ENCODE peak calls at places on chromosomes 6 and 20, in seven cellular contexts. One of them, this sample, is unnamed.

GRCh38 chr20:4946585-4947378 is 54.5 kb downstream of the SLC23A2 start:
- DNase-seq in heart left ventricle: no peak
- DNase-seq in uterus: no peak
- DNase-seq in fibroblast of pulmonary artery: no peak
- DNase-seq in kidney: no peak
- DNase-seq in MM.1S: no peak
- DNase-seq in activated CD8-positive, alpha-beta T cell treated with anti-CD3 and anti-CD28 coated beads for 36 hours: peak; percentile 47
- DNase-seq in this sample: peak; percentile 36

GRCh38 chr6:80142586-80142985 is 36.1 kb downstream of the BCKDHB start:
- DNase-seq in fibroblast of pulmonary artery: no peak
- DNase-seq in heart left ventricle: no peak
- DNase-seq in activated CD8-positive, alpha-beta T cell treated with anti-CD3 and anti-CD28 coated beads for 36 hours: no peak
- DNase-seq in kidney: no peak
- DNase-seq in uterus: no peak
- DNase-seq in MM.1S: no peak
- DNase-seq in this sample: no peak

GRCh38 chr6:158174514-158174913 is 6.4 kb downstream of the GTF2H5 start:
- DNase-seq in uterus: no peak
- DNase-seq in kidney: no peak
- DNase-seq in MM.1S: no peak
- DNase-seq in fibroblast of pulmonary artery: peak; percentile 95
- DNase-seq in activated CD8-positive, alpha-beta T cell treated with anti-CD3 and anti-CD28 coated beads for 36 hours: no peak
- DNase-seq in heart left ventricle: no peak
- DNase-seq in this sample: no peak

GRCh38 chr6:166540631-166541331 is 45.7 kb downstream of the RAMACL start:
- DNase-seq in MM.1S: no peak
- DNase-seq in fibroblast of pulmonary artery: no peak
- DNase-seq in heart left ventricle: peak; percentile 56
- DNase-seq in kidney: no peak
- DNase-seq in uterus: no peak
- DNase-seq in activated CD8-positive, alpha-beta T cell treated with anti-CD3 and anti-CD28 coated beads for 36 hours: peak; percentile 82
- DNase-seq in this sample: peak; percentile 72

GRCh38 chr6:113873043-113873667 is 16.0 kb downstream of the MARCKS start:
- DNase-seq in uterus: peak; percentile 31
- DNase-seq in kidney: peak; percentile 69
- DNase-seq in MM.1S: peak; percentile 85
- DNase-seq in heart left ventricle: peak; percentile 37
- DNase-seq in fibroblast of pulmonary artery: no peak
- DNase-seq in activated CD8-positive, alpha-beta T cell treated with anti-CD3 and anti-CD28 coated beads for 36 hours: peak; percentile 34
- DNase-seq in this sample: no peak

GRCh38 chr6:131765081-131765852 is 42.6 kb upstream of the ENPP1 start:
- DNase-seq in uterus: no peak
- DNase-seq in MM.1S: no peak
- DNase-seq in activated CD8-positive, alpha-beta T cell treated with anti-CD3 and anti-CD28 coated beads for 36 hours: no peak
- DNase-seq in kidney: no peak
- DNase-seq in heart left ventricle: no peak
- DNase-seq in fibroblast of pulmonary artery: peak; percentile 70
- DNase-seq in this sample: no peak

GRCh38 chr6:28522594-28523557 is 2.8 kb upstream of the GPX5 start:
- DNase-seq in MM.1S: no peak
- DNase-seq in activated CD8-positive, alpha-beta T cell treated with anti-CD3 and anti-CD28 coated beads for 36 hours: peak; percentile 67
- DNase-seq in kidney: no peak
- DNase-seq in uterus: no peak
- DNase-seq in fibroblast of pulmonary artery: no peak
- DNase-seq in heart left ventricle: no peak
- DNase-seq in this sample: no peak

GRCh38 chr20:63822276-63822696 is 8.8 kb downstream of the ZBTB46 start:
- DNase-seq in heart left ventricle: peak; percentile 52
- DNase-seq in fibroblast of pulmonary artery: no peak
- DNase-seq in kidney: no peak
- DNase-seq in activated CD8-positive, alpha-beta T cell treated with anti-CD3 and anti-CD28 coated beads for 36 hours: no peak
- DNase-seq in MM.1S: no peak
- DNase-seq in uterus: no peak
- DNase-seq in this sample: no peak

GRCh38 chr6:25389501-25389900 is 110.3 kb downstream of the CARMIL1 start:
- DNase-seq in activated CD8-positive, alpha-beta T cell treated with anti-CD3 and anti-CD28 coated beads for 36 hours: no peak
- DNase-seq in MM.1S: no peak
- DNase-seq in kidney: no peak
- DNase-seq in fibroblast of pulmonary artery: peak; percentile 51
- DNase-seq in heart left ventricle: no peak
- DNase-seq in uterus: no peak
- DNase-seq in this sample: no peak

GRCh38 chr6:39681566-39682250 is 43.5 kb downstream of the KIF6 start:
- DNase-seq in activated CD8-positive, alpha-beta T cell treated with anti-CD3 and anti-CD28 coated beads for 36 hours: no peak
- DNase-seq in MM.1S: no peak
- DNase-seq in kidney: no peak
- DNase-seq in uterus: no peak
- DNase-seq in heart left ventricle: no peak
- DNase-seq in fibroblast of pulmonary artery: no peak
- DNase-seq in this sample: no peak

GRCh38 chr20:37669062-37669772 is 24.6 kb upstream of the CTNNBL1 start:
- DNase-seq in uterus: no peak
- DNase-seq in fibroblast of pulmonary artery: no peak
- DNase-seq in heart left ventricle: no peak
- DNase-seq in MM.1S: no peak
- DNase-seq in kidney: no peak
- DNase-seq in activated CD8-positive, alpha-beta T cell treated with anti-CD3 and anti-CD28 coated beads for 36 hours: peak; percentile 36
- DNase-seq in this sample: no peak

GRCh38 chr6:134063966-134064445 is 11.6 kb upstream of the SLC2A12 start:
- DNase-seq in activated CD8-positive, alpha-beta T cell treated with anti-CD3 and anti-CD28 coated beads for 36 hours: peak; percentile 65
- DNase-seq in MM.1S: peak; percentile 59
- DNase-seq in uterus: peak; percentile 75
- DNase-seq in fibroblast of pulmonary artery: peak; percentile 86
- DNase-seq in heart left ventricle: peak; percentile 50
- DNase-seq in kidney: no peak
- DNase-seq in this sample: peak; percentile 73

GRCh38 chr6:134064461-134064860 is 12.0 kb upstream of the SLC2A12 start:
- DNase-seq in heart left ventricle: no peak
- DNase-seq in activated CD8-positive, alpha-beta T cell treated with anti-CD3 and anti-CD28 coated beads for 36 hours: no peak
- DNase-seq in fibroblast of pulmonary artery: no peak
- DNase-seq in kidney: no peak
- DNase-seq in uterus: no peak
- DNase-seq in MM.1S: no peak
- DNase-seq in this sample: no peak

GRCh38 chr6:134061440-134061839 is 9.0 kb upstream of the SLC2A12 start:
- DNase-seq in activated CD8-positive, alpha-beta T cell treated with anti-CD3 and anti-CD28 coated beads for 36 hours: no peak
- DNase-seq in kidney: no peak
- DNase-seq in uterus: no peak
- DNase-seq in fibroblast of pulmonary artery: no peak
- DNase-seq in MM.1S: no peak
- DNase-seq in heart left ventricle: peak; percentile 37
- DNase-seq in this sample: no peak

GRCh38 chr6:134065706-134066105 is 13.3 kb upstream of the SLC2A12 start:
- DNase-seq in MM.1S: peak; percentile 35
- DNase-seq in uterus: no peak
- DNase-seq in kidney: no peak
- DNase-seq in heart left ventricle: no peak
- DNase-seq in fibroblast of pulmonary artery: peak; percentile 42
- DNase-seq in activated CD8-positive, alpha-beta T cell treated with anti-CD3 and anti-CD28 coated beads for 36 hours: peak; percentile 36
- DNase-seq in this sample: peak; percentile 41

DNA sequence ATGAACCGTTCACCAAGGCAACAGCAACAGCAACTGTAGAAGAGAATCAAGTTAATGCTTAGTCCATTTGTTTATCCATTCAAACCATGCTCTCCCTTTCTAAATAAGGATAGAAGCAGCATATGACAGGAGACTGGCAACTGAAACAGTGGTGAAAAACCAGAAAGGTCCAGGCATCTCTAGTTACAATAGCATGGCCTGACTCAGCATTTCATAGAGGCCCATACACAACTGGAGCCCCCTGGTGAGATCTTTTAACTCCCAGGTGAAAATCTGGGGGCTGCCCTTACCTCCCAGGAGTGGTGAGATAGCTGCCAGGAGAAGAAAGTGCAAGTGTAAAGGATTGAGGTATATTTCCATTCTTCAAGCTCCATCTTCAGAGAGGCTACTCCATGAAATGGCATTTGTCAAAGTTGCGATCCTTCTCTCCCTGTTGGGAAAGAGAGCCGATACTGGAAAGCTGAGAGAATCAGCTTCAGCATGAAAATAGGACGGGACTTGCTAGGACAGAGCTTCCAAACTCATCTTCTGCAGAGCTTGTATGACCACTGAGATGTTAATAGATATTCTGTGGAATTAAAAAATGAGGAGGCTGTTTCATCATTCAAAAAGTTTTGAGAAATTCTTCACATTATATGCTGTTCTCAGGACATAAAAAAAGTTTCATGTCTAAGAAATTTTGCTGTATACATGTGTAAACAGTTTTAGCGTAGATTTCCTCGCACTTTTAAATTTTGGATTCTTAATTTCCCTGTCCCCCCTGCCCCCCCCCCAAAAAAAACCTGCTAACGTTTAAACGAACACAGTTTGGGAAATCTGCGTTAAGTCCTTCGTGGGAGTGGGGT is 10.9 kb upstream of the SLC2A12 start:
- DNase-seq in uterus: no peak
- DNase-seq in activated CD8-positive, alpha-beta T cell treated with anti-CD3 and anti-CD28 coated beads for 36 hours: no peak
- DNase-seq in MM.1S: no peak
- DNase-seq in fibroblast of pulmonary artery: no peak
- DNase-seq in kidney: no peak
- DNase-seq in heart left ventricle: no peak
- DNase-seq in this sample: no peak
- TF ChIP-seq CTCF in uterus: no peak
- TF ChIP-seq CTCF in activated CD8-positive, alpha-beta T cell treated with anti-CD3 and anti-CD28 coated beads for 36 hours: no peak
- TF ChIP-seq CTCF in MM.1S: no peak
- TF ChIP-seq CTCF in fibroblast of pulmonary artery: no peak
- TF ChIP-seq CTCF in kidney: no peak
- TF ChIP-seq CTCF in heart left ventricle: no peak
- TF ChIP-seq CTCF in this sample: no peak

DNA sequence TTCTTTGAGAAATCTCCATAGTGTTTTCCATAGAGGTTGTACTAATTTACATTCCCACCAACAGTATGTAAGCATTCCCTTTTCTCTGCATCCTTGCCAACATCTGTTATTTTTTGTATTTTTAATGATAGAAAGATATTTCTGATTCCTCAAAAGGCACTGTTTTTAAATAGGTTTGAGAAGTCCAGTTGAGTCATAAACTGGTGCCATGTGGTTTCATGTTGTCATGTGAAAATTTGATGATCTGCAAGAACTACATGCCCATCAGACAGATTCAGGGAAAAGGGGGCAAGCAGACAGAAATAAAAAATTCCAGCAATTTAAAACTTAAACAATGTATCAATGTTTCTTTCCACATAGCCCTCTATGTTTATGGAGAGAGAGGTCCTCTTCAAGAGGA is 227.5 kb downstream of the KCNQ5 start:
- DNase-seq in MM.1S: no peak
- DNase-seq in fibroblast of pulmonary artery: no peak
- DNase-seq in heart left ventricle: no peak
- DNase-seq in uterus: no peak
- DNase-seq in activated CD8-positive, alpha-beta T cell treated with anti-CD3 and anti-CD28 coated beads for 36 hours: no peak
- DNase-seq in kidney: no peak
- DNase-seq in this sample: no peak
- TF ChIP-seq CTCF in MM.1S: no peak
- TF ChIP-seq CTCF in fibroblast of pulmonary artery: no peak
- TF ChIP-seq CTCF in heart left ventricle: no peak
- TF ChIP-seq CTCF in uterus: no peak
- TF ChIP-seq CTCF in activated CD8-positive, alpha-beta T cell treated with anti-CD3 and anti-CD28 coated beads for 36 hours: no peak
- TF ChIP-seq CTCF in kidney: no peak
- TF ChIP-seq CTCF in this sample: no peak

GRCh38 chr6:57217270-57217669 is 4.8 kb downstream of the RAB23 start:
- DNase-seq in heart left ventricle: no peak
- DNase-seq in uterus: no peak
- DNase-seq in kidney: no peak
- DNase-seq in activated CD8-positive, alpha-beta T cell treated with anti-CD3 and anti-CD28 coated beads for 36 hours: no peak
- DNase-seq in MM.1S: no peak
- DNase-seq in fibroblast of pulmonary artery: no peak
- DNase-seq in this sample: no peak

GRCh38 chr6:57220083-57220703 is 1.9 kb downstream of the RAB23 start:
- DNase-seq in heart left ventricle: no peak
- DNase-seq in uterus: no peak
- DNase-seq in kidney: no peak
- DNase-seq in MM.1S: no peak
- DNase-seq in activated CD8-positive, alpha-beta T cell treated with anti-CD3 and anti-CD28 coated beads for 36 hours: no peak
- DNase-seq in fibroblast of pulmonary artery: no peak
- DNase-seq in this sample: no peak

GRCh38 chr6:57221191-57221935 is 744 bp downstream of the RAB23 start:
- DNase-seq in kidney: peak; percentile 83
- DNase-seq in uterus: peak; percentile 72
- DNase-seq in MM.1S: peak; percentile 60
- DNase-seq in activated CD8-positive, alpha-beta T cell treated with anti-CD3 and anti-CD28 coated beads for 36 hours: peak; percentile 41
- DNase-seq in heart left ventricle: peak; percentile 64
- DNase-seq in fibroblast of pulmonary artery: peak; percentile 70
- DNase-seq in this sample: peak; percentile 68

GRCh38 chr6:57215260-57215659 is 6.8 kb downstream of the RAB23 start:
- DNase-seq in uterus: no peak
- DNase-seq in fibroblast of pulmonary artery: no peak
- DNase-seq in activated CD8-positive, alpha-beta T cell treated with anti-CD3 and anti-CD28 coated beads for 36 hours: no peak
- DNase-seq in MM.1S: no peak
- DNase-seq in kidney: no peak
- DNase-seq in heart left ventricle: no peak
- DNase-seq in this sample: no peak

DNA sequence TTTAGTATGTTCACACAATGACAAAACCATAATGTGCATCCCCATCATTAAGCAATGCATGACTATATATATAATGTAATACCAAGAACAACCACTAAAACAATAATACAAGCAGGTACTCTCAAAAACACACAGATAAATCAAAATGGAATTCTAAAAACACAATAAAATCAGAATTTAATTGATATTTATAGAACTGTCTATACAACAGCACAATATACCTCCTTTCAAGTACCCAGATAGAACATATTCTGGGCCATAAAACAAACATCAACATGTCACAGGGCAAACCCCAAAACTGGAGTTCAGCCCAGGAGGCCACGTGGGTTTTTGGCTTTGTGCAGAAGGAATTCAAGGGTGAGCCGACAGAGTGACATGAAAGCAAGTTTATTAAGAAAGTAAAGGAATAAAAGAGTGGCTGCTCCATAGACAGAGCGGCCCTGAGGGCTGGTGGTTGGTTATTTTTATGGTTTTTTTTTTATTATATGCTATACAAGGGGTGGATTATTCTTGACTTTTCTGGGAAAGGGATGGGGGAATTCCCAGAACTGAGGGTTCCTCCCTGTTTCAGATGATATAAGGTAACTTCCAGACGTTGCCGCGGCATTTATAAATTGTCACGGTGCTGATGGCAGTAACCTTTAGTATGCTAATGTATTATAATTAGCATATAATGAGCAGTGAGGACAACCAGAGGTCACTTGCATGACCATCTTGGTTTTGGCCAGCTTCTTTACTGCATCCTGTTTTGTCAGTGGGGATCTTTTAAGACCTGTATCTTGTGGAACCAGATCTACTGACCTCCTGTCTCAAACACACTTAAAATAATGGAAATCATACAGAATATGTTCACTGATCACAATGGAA is 5.6 kb downstream of the RAB23 start:
- DNase-seq in MM.1S: no peak
- DNase-seq in uterus: peak; percentile 46
- DNase-seq in fibroblast of pulmonary artery: no peak
- DNase-seq in activated CD8-positive, alpha-beta T cell treated with anti-CD3 and anti-CD28 coated beads for 36 hours: no peak
- DNase-seq in heart left ventricle: peak; percentile 45
- DNase-seq in kidney: no peak
- DNase-seq in this sample: no peak
- TF ChIP-seq CTCF in MM.1S: peak; percentile 23
- TF ChIP-seq CTCF in uterus: no peak
- TF ChIP-seq CTCF in fibroblast of pulmonary artery: peak; percentile 2
- TF ChIP-seq CTCF in activated CD8-positive, alpha-beta T cell treated with anti-CD3 and anti-CD28 coated beads for 36 hours: peak; percentile 29
- TF ChIP-seq CTCF in heart left ventricle: no peak
- TF ChIP-seq CTCF in kidney: no peak
- TF ChIP-seq CTCF in this sample: no peak

GRCh38 chr6:82333781-82334180 is 29.8 kb upstream of the TPBG start:
- DNase-seq in kidney: no peak
- DNase-seq in activated CD8-positive, alpha-beta T cell treated with anti-CD3 and anti-CD28 coated beads for 36 hours: no peak
- DNase-seq in uterus: no peak
- DNase-seq in MM.1S: no peak
- DNase-seq in heart left ventricle: no peak
- DNase-seq in fibroblast of pulmonary artery: no peak
- DNase-seq in this sample: no peak

GRCh38 chr6:82337688-82338257 is 25.8 kb upstream of the TPBG start:
- DNase-seq in MM.1S: no peak
- DNase-seq in activated CD8-positive, alpha-beta T cell treated with anti-CD3 and anti-CD28 coated beads for 36 hours: no peak
- DNase-seq in heart left ventricle: no peak
- DNase-seq in fibroblast of pulmonary artery: no peak
- DNase-seq in uterus: no peak
- DNase-seq in kidney: no peak
- DNase-seq in this sample: no peak
- TF ChIP-seq CTCF in MM.1S: no peak
- TF ChIP-seq CTCF in activated CD8-positive, alpha-beta T cell treated with anti-CD3 and anti-CD28 coated beads for 36 hours: no peak
- TF ChIP-seq CTCF in heart left ventricle: no peak
- TF ChIP-seq CTCF in fibroblast of pulmonary artery: no peak
- TF ChIP-seq CTCF in uterus: no peak
- TF ChIP-seq CTCF in kidney: no peak
- TF ChIP-seq CTCF in this sample: no peak

This sample was measured in GM13977.